ENCODE peak calls at places on chromosomes 12 and 14, in nine cellular contexts. One of them, this sample, is unnamed. For H3K4me1, the result is how much of the 10 kb centered on the place peaks cover.

GRCh38 chr12:7118914-7119313 is 9.8 kb downstream of the RBP5 start:
- DNase-seq in lower lobe of right lung: no peak
- DNase-seq in mucosa of descending colon: no peak
- DNase-seq in tibial artery: no peak
- DNase-seq in CD8-positive, alpha-beta T cell: no peak
- DNase-seq in Panc1: no peak
- DNase-seq in fibroblast of lung: no peak
- DNase-seq in GM12878: no peak
- DNase-seq in suprapubic skin: peak
- DNase-seq in this sample: no peak

GRCh38 chr12:8581098-8581784 is 31.4 kb downstream of the AICDA start:
- DNase-seq in lower lobe of right lung: no peak
- DNase-seq in mucosa of descending colon: no peak
- DNase-seq in tibial artery: no peak
- DNase-seq in CD8-positive, alpha-beta T cell: no peak
- DNase-seq in Panc1: no peak
- DNase-seq in fibroblast of lung: no peak
- DNase-seq in GM12878: no peak
- DNase-seq in suprapubic skin: no peak
- DNase-seq in this sample: no peak

GRCh38 chr14:104141621-104142091 is 3.3 kb downstream of the KIF26A start:
- DNase-seq in lower lobe of right lung: peak
- DNase-seq in mucosa of descending colon: no peak
- DNase-seq in tibial artery: peak
- DNase-seq in CD8-positive, alpha-beta T cell: no peak
- DNase-seq in Panc1: no peak
- DNase-seq in fibroblast of lung: no peak
- DNase-seq in GM12878: no peak
- DNase-seq in suprapubic skin: peak
- DNase-seq in this sample: no peak

GRCh38 chr12:129193263-129193871 is 340.1 kb downstream of the GLT1D1 start:
- DNase-seq in lower lobe of right lung: no peak
- DNase-seq in mucosa of descending colon: peak
- DNase-seq in tibial artery: no peak
- DNase-seq in CD8-positive, alpha-beta T cell: no peak
- DNase-seq in Panc1: no peak
- DNase-seq in fibroblast of lung: no peak
- DNase-seq in GM12878: no peak
- DNase-seq in suprapubic skin: no peak
- DNase-seq in this sample: no peak

GRCh38 chr14:100989924-100990323 is 86.4 kb upstream of the RTL1 start:
- DNase-seq in lower lobe of right lung: no peak
- DNase-seq in mucosa of descending colon: no peak
- DNase-seq in tibial artery: no peak
- DNase-seq in CD8-positive, alpha-beta T cell: no peak
- DNase-seq in Panc1: no peak
- DNase-seq in fibroblast of lung: no peak
- DNase-seq in GM12878: no peak
- DNase-seq in suprapubic skin: no peak
- DNase-seq in this sample: no peak

GRCh38 chr14:31326111-31326510 is 94.2 kb downstream of the HEATR5A start:
- DNase-seq in lower lobe of right lung: no peak
- DNase-seq in mucosa of descending colon: peak
- DNase-seq in tibial artery: no peak
- DNase-seq in CD8-positive, alpha-beta T cell: no peak
- DNase-seq in Panc1: peak
- DNase-seq in fibroblast of lung: peak
- DNase-seq in GM12878: no peak
- DNase-seq in suprapubic skin: no peak
- DNase-seq in this sample: no peak

GRCh38 chr12:97602315-97602714 is 139.7 kb downstream of the RMST start:
- DNase-seq in lower lobe of right lung: no peak
- DNase-seq in mucosa of descending colon: no peak
- DNase-seq in tibial artery: no peak
- DNase-seq in CD8-positive, alpha-beta T cell: no peak
- DNase-seq in Panc1: no peak
- DNase-seq in fibroblast of lung: no peak
- DNase-seq in GM12878: no peak
- DNase-seq in suprapubic skin: no peak
- DNase-seq in this sample: no peak

GRCh38 chr12:109743076-109743910 is 29.7 kb downstream of the FAM222A start:
- DNase-seq in lower lobe of right lung: peak
- DNase-seq in mucosa of descending colon: no peak
- DNase-seq in tibial artery: peak
- DNase-seq in CD8-positive, alpha-beta T cell: no peak
- DNase-seq in Panc1: no peak
- DNase-seq in fibroblast of lung: no peak
- DNase-seq in GM12878: no peak
- DNase-seq in suprapubic skin: peak
- DNase-seq in this sample: peak

GRCh38 chr12:77016621-77017020 is 48.7 kb downstream of the E2F7 start:
- DNase-seq in lower lobe of right lung: no peak
- DNase-seq in mucosa of descending colon: no peak
- DNase-seq in tibial artery: no peak
- DNase-seq in CD8-positive, alpha-beta T cell: no peak
- DNase-seq in Panc1: no peak
- DNase-seq in fibroblast of lung: no peak
- DNase-seq in GM12878: no peak
- DNase-seq in suprapubic skin: no peak
- DNase-seq in this sample: no peak

GRCh38 chr14:28482644-28483043 is 283.9 kb upstream of the FOXG1 start:
- DNase-seq in lower lobe of right lung: no peak
- DNase-seq in mucosa of descending colon: no peak
- DNase-seq in tibial artery: no peak
- DNase-seq in CD8-positive, alpha-beta T cell: no peak
- DNase-seq in Panc1: no peak
- DNase-seq in fibroblast of lung: no peak
- DNase-seq in GM12878: no peak
- DNase-seq in suprapubic skin: no peak
- DNase-seq in this sample: no peak
- H3K4me3 ChIP-seq in lower lobe of right lung: no peak
- H3K4me3 ChIP-seq in mucosa of descending colon: no peak
- H3K4me3 ChIP-seq in tibial artery: no peak
- H3K4me3 ChIP-seq in CD8-positive, alpha-beta T cell: no peak
- H3K4me3 ChIP-seq in Panc1: no peak
- H3K4me3 ChIP-seq in fibroblast of lung: no peak
- H3K4me3 ChIP-seq in GM12878: no peak
- H3K4me3 ChIP-seq in suprapubic skin: no peak
- H3K4me3 ChIP-seq in this sample: no peak

DNA sequence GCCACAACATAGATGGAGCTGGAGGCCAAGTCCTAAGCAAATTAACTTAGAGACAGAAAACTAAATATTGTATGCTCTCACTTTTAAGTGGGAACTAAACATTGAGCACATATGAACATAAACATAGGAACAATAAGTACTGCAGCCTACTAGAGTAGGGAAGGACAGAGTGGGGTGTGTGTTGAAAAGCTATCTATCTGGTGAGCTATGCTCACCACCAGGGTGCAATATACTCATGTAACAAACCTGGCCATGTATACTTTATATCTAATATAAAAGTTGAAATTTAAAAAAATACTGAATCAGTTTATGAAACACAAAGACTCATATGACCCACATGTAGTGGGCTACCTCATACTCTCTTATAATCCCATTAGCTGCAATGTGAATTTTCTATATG is 1305.0 kb downstream of the LRFN5 start:
- DNase-seq in lower lobe of right lung: no peak
- DNase-seq in mucosa of descending colon: peak
- DNase-seq in tibial artery: no peak
- DNase-seq in CD8-positive, alpha-beta T cell: no peak
- DNase-seq in Panc1: no peak
- DNase-seq in fibroblast of lung: peak
- DNase-seq in GM12878: no peak
- DNase-seq in suprapubic skin: no peak
- DNase-seq in this sample: no peak
- TF ChIP-seq CTCF in lower lobe of right lung: no peak
- TF ChIP-seq CTCF in mucosa of descending colon: no peak
- TF ChIP-seq CTCF in tibial artery: no peak
- TF ChIP-seq CTCF in CD8-positive, alpha-beta T cell: no peak
- TF ChIP-seq CTCF in Panc1: peak
- TF ChIP-seq CTCF in fibroblast of lung: peak
- TF ChIP-seq CTCF in GM12878: no peak
- TF ChIP-seq CTCF in suprapubic skin: no peak
- TF ChIP-seq CTCF in this sample: no peak

DNA sequence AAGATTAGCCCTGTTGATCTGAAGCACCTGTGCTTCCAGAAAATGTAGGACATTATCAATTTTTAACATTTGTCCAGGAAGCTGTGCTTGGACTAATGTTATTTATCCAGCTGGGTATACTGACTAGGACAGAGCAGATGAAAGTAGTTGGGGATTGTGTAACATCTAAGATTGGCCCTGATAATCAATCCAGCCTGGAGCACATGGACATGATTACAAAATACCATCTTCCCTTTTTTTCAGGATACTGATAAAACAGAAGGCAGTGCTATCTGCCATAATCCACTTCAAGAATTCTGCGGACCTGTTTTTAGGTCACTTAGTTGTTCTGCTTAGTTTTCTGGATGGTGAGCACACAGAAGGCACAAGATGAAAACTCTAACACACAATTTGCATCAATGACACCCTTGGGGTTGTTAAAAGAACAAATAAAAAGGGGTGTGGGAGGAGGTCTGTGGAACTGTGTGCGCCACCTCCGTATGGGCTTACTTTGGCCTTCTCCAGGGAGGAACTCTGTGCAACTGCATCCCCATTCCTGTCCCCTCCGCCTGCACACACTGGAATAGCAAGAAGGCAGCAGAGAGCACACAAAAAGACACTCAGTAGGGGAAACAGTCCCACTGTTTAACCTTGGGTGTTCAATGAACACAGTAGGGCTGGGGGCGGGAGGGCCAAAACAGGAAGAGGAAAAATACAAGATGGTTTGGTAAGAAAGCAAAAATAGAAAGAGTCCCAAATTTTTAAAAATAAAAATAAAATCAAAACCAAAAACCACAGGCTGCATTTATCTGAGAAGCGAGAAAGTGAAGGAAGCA is 31.1 kb upstream of the DUSP6 start:
- DNase-seq in lower lobe of right lung: no peak
- DNase-seq in mucosa of descending colon: no peak
- DNase-seq in tibial artery: no peak
- DNase-seq in CD8-positive, alpha-beta T cell: no peak
- DNase-seq in Panc1: no peak
- DNase-seq in fibroblast of lung: peak
- DNase-seq in GM12878: no peak
- DNase-seq in suprapubic skin: no peak
- DNase-seq in this sample: no peak
- H3K4me1 ChIP-seq in lower lobe of right lung: under half
- H3K4me1 ChIP-seq in mucosa of descending colon: under half
- H3K4me1 ChIP-seq in tibial artery: under half
- H3K4me1 ChIP-seq in CD8-positive, alpha-beta T cell: under half
- H3K4me1 ChIP-seq in Panc1: under half
- H3K4me1 ChIP-seq in fibroblast of lung: under half
- H3K4me1 ChIP-seq in GM12878: under half
- H3K4me1 ChIP-seq in suprapubic skin: under half
- H3K4me1 ChIP-seq in this sample: half or more

DNA sequence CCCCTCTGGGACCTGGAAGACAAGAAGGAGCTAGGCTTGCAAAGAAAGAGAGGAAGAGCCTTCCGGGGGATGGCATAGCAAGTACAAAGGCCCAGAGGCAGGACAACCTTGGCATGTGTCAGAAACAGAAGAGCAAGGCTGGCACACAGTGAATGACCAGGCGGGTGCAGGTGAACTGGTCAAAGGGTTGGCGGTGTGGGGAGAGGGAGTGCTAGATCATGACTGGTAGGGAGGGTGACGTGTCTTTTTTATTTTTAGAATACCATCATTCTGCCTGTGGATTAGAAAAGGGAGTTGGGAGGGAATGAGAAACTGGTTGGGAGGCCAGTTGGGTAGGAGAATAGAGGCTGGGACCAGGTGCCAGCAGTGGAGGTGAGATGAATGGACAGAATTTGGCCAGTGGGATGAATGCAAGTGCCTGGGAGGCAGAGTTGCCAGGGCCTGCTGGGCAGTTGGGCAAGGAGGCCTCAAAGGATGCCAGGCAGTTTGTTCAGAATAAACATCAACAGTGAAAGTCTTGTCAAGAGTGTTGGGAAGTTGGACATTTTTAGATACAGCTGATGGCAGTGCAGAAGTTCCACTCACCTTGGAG is 168.3 kb downstream of the CACNA1C start:
- DNase-seq in lower lobe of right lung: no peak
- DNase-seq in mucosa of descending colon: no peak
- DNase-seq in tibial artery: no peak
- DNase-seq in CD8-positive, alpha-beta T cell: no peak
- DNase-seq in Panc1: no peak
- DNase-seq in fibroblast of lung: no peak
- DNase-seq in GM12878: no peak
- DNase-seq in suprapubic skin: no peak
- DNase-seq in this sample: no peak
- H3K4me3 ChIP-seq in lower lobe of right lung: no peak
- H3K4me3 ChIP-seq in mucosa of descending colon: no peak
- H3K4me3 ChIP-seq in tibial artery: no peak
- H3K4me3 ChIP-seq in CD8-positive, alpha-beta T cell: no peak
- H3K4me3 ChIP-seq in Panc1: no peak
- H3K4me3 ChIP-seq in fibroblast of lung: no peak
- H3K4me3 ChIP-seq in GM12878: no peak
- H3K4me3 ChIP-seq in suprapubic skin: no peak
- H3K4me3 ChIP-seq in this sample: no peak

GRCh38 chr12:131471946-131472732 is 238.8 kb upstream of the SFSWAP start:
- DNase-seq in lower lobe of right lung: no peak
- DNase-seq in mucosa of descending colon: no peak
- DNase-seq in tibial artery: no peak
- DNase-seq in CD8-positive, alpha-beta T cell: no peak
- DNase-seq in Panc1: no peak
- DNase-seq in fibroblast of lung: no peak
- DNase-seq in GM12878: no peak
- DNase-seq in suprapubic skin: no peak
- DNase-seq in this sample: no peak
- TF ChIP-seq CTCF in lower lobe of right lung: no peak
- TF ChIP-seq CTCF in mucosa of descending colon: no peak
- TF ChIP-seq CTCF in tibial artery: no peak
- TF ChIP-seq CTCF in CD8-positive, alpha-beta T cell: no peak
- TF ChIP-seq CTCF in Panc1: no peak
- TF ChIP-seq CTCF in fibroblast of lung: no peak
- TF ChIP-seq CTCF in GM12878: no peak
- TF ChIP-seq CTCF in suprapubic skin: no peak
- TF ChIP-seq CTCF in this sample: no peak

DNA sequence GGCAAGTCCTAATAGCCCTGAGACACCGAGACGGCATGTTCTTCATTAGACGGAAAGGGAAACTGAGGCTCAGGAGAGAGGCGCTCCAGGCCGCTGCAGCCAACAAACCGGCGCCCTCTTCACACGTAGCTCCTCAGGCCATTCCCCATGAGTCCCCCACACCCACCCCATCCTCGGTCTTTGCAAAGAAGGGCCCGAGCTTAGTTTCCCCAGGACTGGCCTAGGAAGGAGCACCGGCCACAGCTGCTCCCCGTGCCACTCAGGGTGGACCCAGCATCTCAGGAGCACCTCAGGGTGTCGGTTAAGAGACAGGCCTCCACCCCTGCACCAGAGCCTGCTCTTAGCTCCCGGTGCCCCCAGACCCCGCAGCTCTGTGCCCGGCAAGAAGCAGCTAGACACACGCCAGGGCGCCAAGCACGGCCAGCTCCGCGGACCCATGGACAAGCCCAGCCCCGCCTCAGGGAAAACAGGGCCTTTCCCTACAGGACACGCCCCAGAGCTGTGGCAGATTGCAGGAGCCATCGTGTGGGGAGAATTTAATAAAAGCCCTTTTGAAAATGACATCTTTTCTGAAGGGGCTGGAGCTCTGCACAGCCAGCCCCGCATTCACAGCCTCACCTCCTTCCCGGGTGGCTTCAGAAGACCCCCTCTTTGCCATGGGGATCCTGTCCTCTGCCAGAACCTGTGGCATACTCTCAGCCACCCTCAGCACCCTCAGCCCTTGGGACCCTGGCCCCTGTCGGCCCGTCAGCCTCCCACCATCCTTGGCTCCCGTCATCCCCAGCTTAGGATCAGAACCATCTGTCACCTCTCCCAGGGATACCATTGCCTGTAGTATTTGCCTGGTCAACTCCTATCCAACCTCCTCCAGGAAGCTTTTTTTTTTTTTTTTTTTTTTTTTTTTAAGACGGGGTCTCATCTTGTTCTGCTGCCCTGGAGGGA is 59.7 kb downstream of the LGMN start:
- DNase-seq in lower lobe of right lung: no peak
- DNase-seq in mucosa of descending colon: peak
- DNase-seq in tibial artery: no peak
- DNase-seq in CD8-positive, alpha-beta T cell: no peak
- DNase-seq in Panc1: no peak
- DNase-seq in fibroblast of lung: no peak
- DNase-seq in GM12878: no peak
- DNase-seq in suprapubic skin: no peak
- DNase-seq in this sample: no peak
- H3K4me1 ChIP-seq in lower lobe of right lung: under half
- H3K4me1 ChIP-seq in mucosa of descending colon: under half
- H3K4me1 ChIP-seq in tibial artery: under half
- H3K4me1 ChIP-seq in CD8-positive, alpha-beta T cell: under half
- H3K4me1 ChIP-seq in Panc1: under half
- H3K4me1 ChIP-seq in fibroblast of lung: under half
- H3K4me1 ChIP-seq in GM12878: under half
- H3K4me1 ChIP-seq in suprapubic skin: under half
- H3K4me1 ChIP-seq in this sample: under half